ENCODE peak calls at places on chromosome 10, in four cellular contexts. A, X, R and M are unnamed samples.

GRCh38 chr10:119670717-119671116 is 19.5 kb downstream of the BAG3 start:
- DNase-seq in X (no peak), A (no peak), R (no peak), M (no peak)

GRCh38 chr10:85615556-85615955 is 751.0 kb downstream of the GRID1 start:
- DNase-seq in R (no peak), X (no peak), A (no peak), M (no peak)

GRCh38 chr10:97895915-97896314 is 46.3 kb downstream of the GOLGA7B start:
- DNase-seq in X (no peak), R (no peak), A (no peak), M (no peak)

GRCh38 chr10:6701289-6701688 is 121.2 kb upstream of the PRKCQ start:
- DNase-seq in R (no peak), X (peak), A (no peak), M (peak)

GRCh38 chr10:122530177-122530576 is 30.4 kb upstream of the DMBT1 start:
- DNase-seq in X (no peak), A (no peak), R (no peak), M (peak)

GRCh38 chr10:11663763-11664555 is 52.5 kb upstream of the USP6NL start:
- DNase-seq in R (no peak), X (no peak), A (no peak), M (no peak)

GRCh38 chr10:119742988-119743646 is 17.3 kb downstream of the INPP5F start:
- DNase-seq in A (no peak), R (no peak), X (peak), M (peak)

GRCh38 chr10:17206210-17206709 is 4.8 kb upstream of the TRDMT1 start:
- DNase-seq in A (peak), X (no peak), R (no peak), M (no peak)

GRCh38 chr10:13340626-13341370 is 7.3 kb downstream of the SEPHS1 start:
- DNase-seq in R (no peak), A (no peak), X (no peak), M (no peak)

GRCh38 chr10:93566435-93567276 is at the start of gene FFAR4:
- DNase-seq in X (peak), A (no peak), R (no peak), M (peak)

GRCh38 chr10:72740526-72740925 is 48.6 kb downstream of the MCU start:
- DNase-seq in X (peak), R (no peak), A (no peak), M (peak)

GRCh38 chr10:3874988-3875841 is 90.2 kb upstream of the KLF6 start:
- DNase-seq in A (peak), X (no peak), R (no peak), M (no peak)

GRCh38 chr10:72250666-72251065 is 23.1 kb upstream of the DDIT4 start:
- DNase-seq in A (no peak), X (no peak), R (no peak), M (peak)